ENCODE peak calls at places on chromosomes 2 and 18, in ten cellular contexts. D is mucosa of descending colon; R is activated T-cell treated with anti-CD3 and anti-CD28 coated beads, Interleukin-2, amount 50 U/mL, for 4 hours; T is effector memory CD8-positive, alpha-beta T cell; U is PC-3; Z is activated CD8-positive, alpha-beta T cell treated with anti-CD3 and anti-CD28 coated beads, Interleukin-2, amount 10 ng/mL, durations not matched to agents 7 days and 5 days; A is activated naive CD8-positive, alpha-beta T cell treated with anti-CD3 and anti-CD28 coated beads, Interleukin-2, amount 50 U/mL, for 24 hours; L is right cardiac atrium; J is Panc1; Q is upper lobe of left lung. E is an unnamed sample.

GRCh38 chr18:47981830-47982229 is 51.4 kb upstream of the SMAD2 start:
- ATAC-seq in D (no peak), R (no peak), T (no peak), U (no peak), Z (no peak), A (no peak), L (no peak), J (no peak), Q (no peak), E (no peak)

GRCh38 chr2:159226059-159226461 is 60.4 kb downstream of the WDSUB1 start:
- ATAC-seq in D (peak), R (peak), T (peak), U (peak), Z (peak), A (peak), L (peak), J (peak), Q (peak), E (peak)

GRCh38 chr2:53829669-53830290 is 30.0 kb downstream of the GPR75 start:
- ATAC-seq in D (no peak), R (no peak), T (no peak), U (no peak), Z (no peak), A (no peak), L (peak), J (no peak), Q (no peak), E (no peak)

GRCh38 chr18:79384151-79384807 is 11.5 kb upstream of the NFATC1 start:
- ATAC-seq in D (no peak), R (no peak), T (no peak), U (peak), Z (no peak), A (no peak), L (no peak), J (peak), Q (no peak), E (no peak)

GRCh38 chr2:26566081-26566375 is 75.1 kb downstream of the CIB4 start:
- ATAC-seq in D (no peak), R (no peak), T (no peak), U (no peak), Z (no peak), A (no peak), L (no peak), J (no peak), Q (no peak), E (no peak)

GRCh38 chr18:76426738-76427305 is 68.2 kb downstream of the ZNF516 start:
- ATAC-seq in D (peak), R (no peak), T (no peak), U (peak), Z (no peak), A (no peak), L (peak), J (peak), Q (peak), E (no peak)

GRCh38 chr2:217935245-217935879 is 67.4 kb downstream of the TNS1 start:
- ATAC-seq in D (no peak), R (no peak), T (no peak), U (no peak), Z (no peak), A (no peak), L (peak), J (no peak), Q (peak), E (no peak)

GRCh38 chr18:22933958-22934423 is 863 bp downstream of the RBBP8 start:
- ATAC-seq in D (peak), R (peak), T (peak), U (peak), Z (no peak), A (no peak), L (no peak), J (peak), Q (no peak), E (peak)

GRCh38 chr2:164522561-164522981 is 98.7 kb downstream of the GRB14 start:
- ATAC-seq in D (no peak), R (no peak), T (no peak), U (no peak), Z (no peak), A (peak), L (no peak), J (no peak), Q (no peak), E (no peak)

GRCh38 chr2:195543902-195544894 is 112.8 kb upstream of the SLC39A10 start:
- ATAC-seq in D (peak), R (peak), T (no peak), U (peak), Z (no peak), A (peak), L (no peak), J (peak), Q (no peak), E (peak)

GRCh38 chr2:23293063-23293462 is 91.9 kb upstream of the KLHL29 start:
- ATAC-seq in D (peak), R (no peak), T (no peak), U (no peak), Z (no peak), A (no peak), L (peak), J (no peak), Q (peak), E (no peak)

E was measured in activated CD4-positive, CD25-positive, alpha-beta regulatory T cell treated with anti-CD3 and anti-CD28 coated beads, Interleukin-2, amount 50 U/mL, for 24 hours.